ENCODE peak calls at places on chromosomes 6 and 20, in seven cellular contexts. One of them, this sample, is unnamed. For H3K4me1 and H3K9me3, the result is how much of the 10 kb centered on the place peaks cover.

GRCh38 chr6:81326856-81327561 is 425.5 kb downstream of the TENT5A start:
- DNase-seq in tibial nerve: no peak
- DNase-seq in cardiac muscle cell: peak
- DNase-seq in aorta: no peak
- DNase-seq in CD8-positive, alpha-beta memory T cell: no peak
- DNase-seq in prostate gland: no peak
- DNase-seq in A549: no peak
- DNase-seq in this sample: no peak

GRCh38 chr20:32365560-32365959 is 7.4 kb downstream of the ASXL1 start:
- DNase-seq in prostate gland: no peak
- DNase-seq in cardiac muscle cell: no peak
- DNase-seq in A549: no peak
- DNase-seq in aorta: no peak
- DNase-seq in CD8-positive, alpha-beta memory T cell: no peak
- DNase-seq in tibial nerve: no peak
- DNase-seq in this sample: no peak

GRCh38 chr6:156348376-156348775 is 428.8 kb upstream of the ARID1B start:
- DNase-seq in cardiac muscle cell: no peak
- DNase-seq in CD8-positive, alpha-beta memory T cell: no peak
- DNase-seq in aorta: no peak
- DNase-seq in prostate gland: no peak
- DNase-seq in tibial nerve: peak
- DNase-seq in A549: no peak
- DNase-seq in this sample: no peak

GRCh38 chr20:46283426-46283825 is 24.9 kb downstream of the CDH22 start:
- DNase-seq in tibial nerve: no peak
- DNase-seq in A549: peak
- DNase-seq in CD8-positive, alpha-beta memory T cell: no peak
- DNase-seq in prostate gland: no peak
- DNase-seq in cardiac muscle cell: no peak
- DNase-seq in aorta: no peak
- DNase-seq in this sample: peak

GRCh38 chr6:39268721-39269120 is 39.4 kb upstream of the KCNK5 start:
- DNase-seq in CD8-positive, alpha-beta memory T cell: no peak
- DNase-seq in tibial nerve: no peak
- DNase-seq in A549: no peak
- DNase-seq in aorta: no peak
- DNase-seq in cardiac muscle cell: no peak
- DNase-seq in prostate gland: no peak
- DNase-seq in this sample: no peak

GRCh38 chr20:38217791-38218565 is 42.6 kb downstream of the KIAA1755 start:
- DNase-seq in aorta: peak
- DNase-seq in cardiac muscle cell: peak
- DNase-seq in prostate gland: no peak
- DNase-seq in CD8-positive, alpha-beta memory T cell: no peak
- DNase-seq in tibial nerve: no peak
- DNase-seq in A549: peak
- DNase-seq in this sample: peak

GRCh38 chr6:145547596-145548325 is 187.6 kb downstream of the EPM2A start:
- DNase-seq in cardiac muscle cell: no peak
- DNase-seq in aorta: no peak
- DNase-seq in A549: no peak
- DNase-seq in tibial nerve: no peak
- DNase-seq in prostate gland: no peak
- DNase-seq in CD8-positive, alpha-beta memory T cell: no peak
- DNase-seq in this sample: no peak

GRCh38 chr6:34143196-34143883 is 2.5 kb downstream of the GRM4 start:
- DNase-seq in prostate gland: no peak
- DNase-seq in A549: no peak
- DNase-seq in cardiac muscle cell: no peak
- DNase-seq in CD8-positive, alpha-beta memory T cell: no peak
- DNase-seq in tibial nerve: no peak
- DNase-seq in aorta: peak
- DNase-seq in this sample: peak

GRCh38 chr6:136465766-136466303 is 84.4 kb downstream of the MAP7 start:
- DNase-seq in cardiac muscle cell: no peak
- DNase-seq in tibial nerve: no peak
- DNase-seq in CD8-positive, alpha-beta memory T cell: no peak
- DNase-seq in aorta: no peak
- DNase-seq in A549: no peak
- DNase-seq in prostate gland: no peak
- DNase-seq in this sample: no peak

GRCh38 chr6:100475554-100476325 is 11.0 kb upstream of the SIM1 start:
- DNase-seq in A549: no peak
- DNase-seq in prostate gland: no peak
- DNase-seq in cardiac muscle cell: no peak
- DNase-seq in aorta: no peak
- DNase-seq in tibial nerve: no peak
- DNase-seq in CD8-positive, alpha-beta memory T cell: no peak
- DNase-seq in this sample: no peak

GRCh38 chr6:35213824-35214756 is at the start of gene SCUBE3:
- DNase-seq in CD8-positive, alpha-beta memory T cell: no peak
- DNase-seq in cardiac muscle cell: peak
- DNase-seq in tibial nerve: no peak
- DNase-seq in A549: peak
- DNase-seq in prostate gland: no peak
- DNase-seq in aorta: peak
- DNase-seq in this sample: no peak

GRCh38 chr20:44209691-44210421 is 715 bp downstream of the OSER1 start:
- DNase-seq in prostate gland: peak
- DNase-seq in tibial nerve: no peak
- DNase-seq in aorta: no peak
- DNase-seq in A549: no peak
- DNase-seq in CD8-positive, alpha-beta memory T cell: no peak
- DNase-seq in cardiac muscle cell: peak
- DNase-seq in this sample: no peak

GRCh38 chr6:10579803-10580202 is 58.7 kb downstream of the GCNT2 start:
- DNase-seq in cardiac muscle cell: no peak
- DNase-seq in aorta: no peak
- DNase-seq in CD8-positive, alpha-beta memory T cell: no peak
- DNase-seq in prostate gland: no peak
- DNase-seq in tibial nerve: no peak
- DNase-seq in A549: no peak
- DNase-seq in this sample: no peak

GRCh38 chr6:5482619-5483018 is 221.3 kb downstream of the FARS2 start:
- DNase-seq in A549: no peak
- DNase-seq in aorta: no peak
- DNase-seq in tibial nerve: no peak
- DNase-seq in CD8-positive, alpha-beta memory T cell: no peak
- DNase-seq in prostate gland: no peak
- DNase-seq in cardiac muscle cell: no peak
- DNase-seq in this sample: no peak

GRCh38 chr6:34301408-34301807 is 52.6 kb upstream of the SMIM29 start:
- DNase-seq in aorta: no peak
- DNase-seq in prostate gland: no peak
- DNase-seq in A549: no peak
- DNase-seq in cardiac muscle cell: peak
- DNase-seq in CD8-positive, alpha-beta memory T cell: no peak
- DNase-seq in tibial nerve: no peak
- DNase-seq in this sample: no peak

GRCh38 chr20:62284448-62284847 is 18.3 kb upstream of the ADRM1 start:
- DNase-seq in prostate gland: no peak
- DNase-seq in A549: no peak
- DNase-seq in cardiac muscle cell: no peak
- DNase-seq in aorta: no peak
- DNase-seq in CD8-positive, alpha-beta memory T cell: no peak
- DNase-seq in tibial nerve: no peak
- DNase-seq in this sample: no peak

GRCh38 chr6:170100046-170100445 is 190.8 kb downstream of the DLL1 start:
- DNase-seq in A549: no peak
- DNase-seq in aorta: peak
- DNase-seq in tibial nerve: no peak
- DNase-seq in CD8-positive, alpha-beta memory T cell: no peak
- DNase-seq in prostate gland: no peak
- DNase-seq in cardiac muscle cell: no peak
- DNase-seq in this sample: no peak

GRCh38 chr20:62652051-62652893 is 10.0 kb downstream of the SLCO4A1 start:
- DNase-seq in aorta: peak
- DNase-seq in A549: peak
- DNase-seq in cardiac muscle cell: peak
- DNase-seq in tibial nerve: peak
- DNase-seq in prostate gland: peak
- DNase-seq in CD8-positive, alpha-beta memory T cell: peak
- DNase-seq in this sample: peak

GRCh38 chr6:167669870-167670802 is 156.6 kb upstream of the AFDN start:
- DNase-seq in A549: no peak
- DNase-seq in aorta: no peak
- DNase-seq in cardiac muscle cell: no peak
- DNase-seq in prostate gland: no peak
- DNase-seq in CD8-positive, alpha-beta memory T cell: no peak
- DNase-seq in tibial nerve: no peak
- DNase-seq in this sample: no peak

GRCh38 chr6:127129281-127129680 is 10.8 kb downstream of the RSPO3 start:
- DNase-seq in cardiac muscle cell: no peak
- DNase-seq in aorta: no peak
- DNase-seq in prostate gland: no peak
- DNase-seq in A549: no peak
- DNase-seq in CD8-positive, alpha-beta memory T cell: no peak
- DNase-seq in tibial nerve: no peak
- DNase-seq in this sample: no peak

GRCh38 chr6:127124196-127124595 is 5.7 kb downstream of the RSPO3 start:
- DNase-seq in CD8-positive, alpha-beta memory T cell: no peak
- DNase-seq in A549: no peak
- DNase-seq in aorta: no peak
- DNase-seq in prostate gland: no peak
- DNase-seq in cardiac muscle cell: no peak
- DNase-seq in tibial nerve: no peak
- DNase-seq in this sample: no peak

GRCh38 chr6:127131772-127132171 is 13.3 kb downstream of the RSPO3 start:
- DNase-seq in tibial nerve: no peak
- DNase-seq in A549: no peak
- DNase-seq in aorta: no peak
- DNase-seq in prostate gland: no peak
- DNase-seq in cardiac muscle cell: no peak
- DNase-seq in CD8-positive, alpha-beta memory T cell: no peak
- DNase-seq in this sample: no peak

GRCh38 chr6:127131275-127131674 is 12.8 kb downstream of the RSPO3 start:
- DNase-seq in cardiac muscle cell: peak
- DNase-seq in tibial nerve: no peak
- DNase-seq in CD8-positive, alpha-beta memory T cell: no peak
- DNase-seq in prostate gland: no peak
- DNase-seq in aorta: no peak
- DNase-seq in A549: no peak
- DNase-seq in this sample: no peak

DNA sequence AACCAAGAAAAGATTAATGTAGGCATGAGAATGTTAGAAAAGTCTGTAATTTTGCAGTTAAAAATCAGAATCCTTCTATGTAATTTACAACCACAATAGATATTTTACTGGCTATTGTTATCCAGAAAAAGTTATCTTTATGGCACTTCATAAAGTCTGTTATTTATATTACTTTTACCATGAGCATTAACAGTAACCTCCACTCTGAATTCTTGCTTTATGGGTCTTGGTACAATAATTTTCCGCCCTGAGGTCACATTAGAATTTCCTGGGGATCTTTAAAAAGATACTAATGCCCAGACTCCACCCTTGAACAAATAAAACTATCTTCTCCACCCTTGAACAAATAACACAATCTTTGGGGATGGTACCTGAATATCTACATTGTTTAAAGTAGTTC is 9.6 kb downstream of the RSPO3 start:
- DNase-seq in aorta: no peak
- DNase-seq in prostate gland: no peak
- DNase-seq in tibial nerve: no peak
- DNase-seq in A549: no peak
- DNase-seq in cardiac muscle cell: no peak
- DNase-seq in CD8-positive, alpha-beta memory T cell: no peak
- DNase-seq in this sample: no peak
- H3K4me1 ChIP-seq in aorta: under half
- H3K4me1 ChIP-seq in prostate gland: under half
- H3K4me1 ChIP-seq in tibial nerve: under half
- H3K4me1 ChIP-seq in A549: half or more
- H3K4me1 ChIP-seq in cardiac muscle cell: under half
- H3K4me1 ChIP-seq in CD8-positive, alpha-beta memory T cell: under half
- H3K4me1 ChIP-seq in this sample: under half

DNA sequence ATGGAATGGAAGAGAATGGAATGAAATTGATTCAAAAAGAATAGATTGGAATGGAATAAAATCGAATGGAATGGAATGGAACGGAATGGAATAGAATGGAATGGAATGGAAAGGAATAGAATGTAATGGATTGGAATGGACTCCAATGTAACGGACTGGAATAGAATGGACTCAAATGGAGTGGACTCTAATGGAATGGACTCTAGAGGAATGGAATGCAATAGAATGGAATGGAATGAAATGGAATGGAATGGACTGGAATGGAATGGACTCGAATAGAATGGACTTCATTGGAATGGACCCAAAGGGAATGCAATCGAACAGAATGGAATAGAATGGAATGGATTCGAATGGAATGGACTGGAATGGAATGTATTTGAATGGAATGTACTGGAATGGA is 19.7 kb upstream of the DEFB115 start:
- DNase-seq in aorta: no peak
- DNase-seq in A549: no peak
- DNase-seq in tibial nerve: no peak
- DNase-seq in prostate gland: no peak
- DNase-seq in cardiac muscle cell: no peak
- DNase-seq in CD8-positive, alpha-beta memory T cell: no peak
- DNase-seq in this sample: no peak
- H3K9me3 ChIP-seq in aorta: under half
- H3K9me3 ChIP-seq in A549: under half
- H3K9me3 ChIP-seq in tibial nerve: under half
- H3K9me3 ChIP-seq in prostate gland: under half
- H3K9me3 ChIP-seq in cardiac muscle cell: under half
- H3K9me3 ChIP-seq in CD8-positive, alpha-beta memory T cell: under half
- H3K9me3 ChIP-seq in this sample: half or more

GRCh38 chr6:75621846-75622245 is 20.2 kb downstream of the SENP6 start:
- DNase-seq in prostate gland: no peak
- DNase-seq in tibial nerve: no peak
- DNase-seq in CD8-positive, alpha-beta memory T cell: no peak
- DNase-seq in cardiac muscle cell: no peak
- DNase-seq in aorta: no peak
- DNase-seq in A549: no peak
- DNase-seq in this sample: no peak

GRCh38 chr6:75620387-75621304 is 19.0 kb downstream of the SENP6 start:
- DNase-seq in tibial nerve: no peak
- DNase-seq in prostate gland: no peak
- DNase-seq in CD8-positive, alpha-beta memory T cell: no peak
- DNase-seq in cardiac muscle cell: peak
- DNase-seq in aorta: no peak
- DNase-seq in A549: no peak
- DNase-seq in this sample: no peak

GRCh38 chr6:75619230-75619899 is 17.7 kb downstream of the SENP6 start:
- DNase-seq in CD8-positive, alpha-beta memory T cell: no peak
- DNase-seq in cardiac muscle cell: peak
- DNase-seq in tibial nerve: no peak
- DNase-seq in A549: no peak
- DNase-seq in aorta: no peak
- DNase-seq in prostate gland: no peak
- DNase-seq in this sample: no peak

GRCh38 chr6:75612921-75613534 is 11.3 kb downstream of the SENP6 start:
- DNase-seq in CD8-positive, alpha-beta memory T cell: no peak
- DNase-seq in prostate gland: no peak
- DNase-seq in cardiac muscle cell: no peak
- DNase-seq in A549: no peak
- DNase-seq in aorta: no peak
- DNase-seq in tibial nerve: no peak
- DNase-seq in this sample: no peak

GRCh38 chr6:75618437-75618836 is 16.8 kb downstream of the SENP6 start:
- DNase-seq in CD8-positive, alpha-beta memory T cell: no peak
- DNase-seq in A549: no peak
- DNase-seq in tibial nerve: no peak
- DNase-seq in prostate gland: no peak
- DNase-seq in cardiac muscle cell: no peak
- DNase-seq in aorta: no peak
- DNase-seq in this sample: no peak
- H3K4me1 ChIP-seq in CD8-positive, alpha-beta memory T cell: under half
- H3K4me1 ChIP-seq in A549: under half
- H3K4me1 ChIP-seq in tibial nerve: under half
- H3K4me1 ChIP-seq in prostate gland: under half
- H3K4me1 ChIP-seq in cardiac muscle cell: under half
- H3K4me1 ChIP-seq in aorta: under half
- H3K4me1 ChIP-seq in this sample: under half

GRCh38 chr6:22829070-22829469 is 259.7 kb downstream of the HDGFL1 start:
- DNase-seq in aorta: no peak
- DNase-seq in CD8-positive, alpha-beta memory T cell: no peak
- DNase-seq in prostate gland: no peak
- DNase-seq in cardiac muscle cell: no peak
- DNase-seq in A549: no peak
- DNase-seq in tibial nerve: no peak
- DNase-seq in this sample: no peak
- H3K9me3 ChIP-seq in aorta: under half
- H3K9me3 ChIP-seq in CD8-positive, alpha-beta memory T cell: under half
- H3K9me3 ChIP-seq in prostate gland: under half
- H3K9me3 ChIP-seq in cardiac muscle cell: under half
- H3K9me3 ChIP-seq in A549: under half
- H3K9me3 ChIP-seq in tibial nerve: under half
- H3K9me3 ChIP-seq in this sample: under half

This sample was measured in RWPE2.